ENCODE peak calls at places on chromosomes 7 and 10, in six cellular contexts. One of them, this sample, is unnamed.

GRCh38 chr10:103493911-103494877 is 689 bp downstream of the NEURL1 start:
- DNase-seq in progenitor cell of endocrine pancreas: no peak
- DNase-seq in tibial nerve: no peak
- DNase-seq in cardiac muscle cell: peak; percentile 30
- DNase-seq in neural progenitor cell: peak; percentile 57
- DNase-seq in Calu3: no peak
- DNase-seq in this sample: no peak

GRCh38 chr7:7272294-7272693 is 90.0 kb downstream of the C1GALT1 start:
- DNase-seq in progenitor cell of endocrine pancreas: no peak
- DNase-seq in tibial nerve: no peak
- DNase-seq in cardiac muscle cell: no peak
- DNase-seq in neural progenitor cell: no peak
- DNase-seq in Calu3: no peak
- DNase-seq in this sample: no peak

GRCh38 chr10:1454428-1454827 is 282.9 kb downstream of the ADARB2 start:
- DNase-seq in progenitor cell of endocrine pancreas: no peak
- DNase-seq in tibial nerve: no peak
- DNase-seq in cardiac muscle cell: no peak
- DNase-seq in neural progenitor cell: no peak
- DNase-seq in Calu3: no peak
- DNase-seq in this sample: no peak

GRCh38 chr10:44192435-44192834 is 192.5 kb downstream of the CXCL12 start:
- DNase-seq in progenitor cell of endocrine pancreas: no peak
- DNase-seq in tibial nerve: no peak
- DNase-seq in cardiac muscle cell: no peak
- DNase-seq in neural progenitor cell: no peak
- DNase-seq in Calu3: no peak
- DNase-seq in this sample: no peak

GRCh38 chr10:98391578-98391991 is 23.4 kb downstream of the PYROXD2 start:
- DNase-seq in progenitor cell of endocrine pancreas: no peak
- DNase-seq in tibial nerve: peak; percentile 45
- DNase-seq in cardiac muscle cell: no peak
- DNase-seq in neural progenitor cell: no peak
- DNase-seq in Calu3: no peak
- DNase-seq in this sample: no peak

GRCh38 chr7:105000927-105001336 is 13.1 kb upstream of the KMT2E start:
- DNase-seq in progenitor cell of endocrine pancreas: no peak
- DNase-seq in tibial nerve: no peak
- DNase-seq in cardiac muscle cell: no peak
- DNase-seq in neural progenitor cell: no peak
- DNase-seq in Calu3: no peak
- DNase-seq in this sample: no peak

GRCh38 chr7:26040085-26040484 is 111.9 kb upstream of the NFE2L3 start:
- DNase-seq in progenitor cell of endocrine pancreas: no peak
- DNase-seq in tibial nerve: no peak
- DNase-seq in cardiac muscle cell: no peak
- DNase-seq in neural progenitor cell: no peak
- DNase-seq in Calu3: no peak
- DNase-seq in this sample: no peak

GRCh38 chr10:97782455-97783228 is 10.8 kb upstream of the SFRP5 start:
- DNase-seq in progenitor cell of endocrine pancreas: no peak
- DNase-seq in tibial nerve: no peak
- DNase-seq in cardiac muscle cell: peak; percentile 57
- DNase-seq in neural progenitor cell: no peak
- DNase-seq in Calu3: no peak
- DNase-seq in this sample: no peak

GRCh38 chr7:127702253-127702652 is 50.3 kb downstream of the SND1 start:
- DNase-seq in progenitor cell of endocrine pancreas: no peak
- DNase-seq in tibial nerve: no peak
- DNase-seq in cardiac muscle cell: no peak
- DNase-seq in neural progenitor cell: no peak
- DNase-seq in Calu3: no peak
- DNase-seq in this sample: no peak

GRCh38 chr7:113128028-113128427 is 9.7 kb upstream of the SMIM30 start:
- DNase-seq in progenitor cell of endocrine pancreas: no peak
- DNase-seq in tibial nerve: no peak
- DNase-seq in cardiac muscle cell: no peak
- DNase-seq in neural progenitor cell: no peak
- DNase-seq in Calu3: no peak
- DNase-seq in this sample: no peak

GRCh38 chr10:110511734-110512449 is 14.2 kb downstream of the DUSP5 start:
- DNase-seq in progenitor cell of endocrine pancreas: no peak
- DNase-seq in tibial nerve: no peak
- DNase-seq in cardiac muscle cell: no peak
- DNase-seq in neural progenitor cell: no peak
- DNase-seq in Calu3: no peak
- DNase-seq in this sample: no peak

GRCh38 chr7:13042605-13043236 is 355.3 kb downstream of the ARL4A start:
- DNase-seq in progenitor cell of endocrine pancreas: no peak
- DNase-seq in tibial nerve: no peak
- DNase-seq in cardiac muscle cell: no peak
- DNase-seq in neural progenitor cell: no peak
- DNase-seq in Calu3: no peak
- DNase-seq in this sample: no peak

GRCh38 chr10:51086695-51087094 is 12.4 kb downstream of the PRKG1 start:
- DNase-seq in progenitor cell of endocrine pancreas: no peak
- DNase-seq in tibial nerve: no peak
- DNase-seq in cardiac muscle cell: no peak
- DNase-seq in neural progenitor cell: no peak
- DNase-seq in Calu3: no peak
- DNase-seq in this sample: no peak

GRCh38 chr7:66336760-66337159 is 131.6 kb downstream of the TPST1 start:
- DNase-seq in progenitor cell of endocrine pancreas: no peak
- DNase-seq in tibial nerve: no peak
- DNase-seq in cardiac muscle cell: no peak
- DNase-seq in neural progenitor cell: no peak
- DNase-seq in Calu3: no peak
- DNase-seq in this sample: no peak

GRCh38 chr10:124689911-124690498 is 54.2 kb downstream of the FAM53B start:
- DNase-seq in progenitor cell of endocrine pancreas: no peak
- DNase-seq in tibial nerve: no peak
- DNase-seq in cardiac muscle cell: no peak
- DNase-seq in neural progenitor cell: no peak
- DNase-seq in Calu3: no peak
- DNase-seq in this sample: no peak

GRCh38 chr7:2698581-2699288 is 10.7 kb downstream of the AMZ1 start:
- DNase-seq in progenitor cell of endocrine pancreas: no peak
- DNase-seq in tibial nerve: no peak
- DNase-seq in cardiac muscle cell: no peak
- DNase-seq in neural progenitor cell: no peak
- DNase-seq in Calu3: no peak
- DNase-seq in this sample: no peak

GRCh38 chr7:17674956-17675300 is 265.4 kb downstream of the SNX13 start:
- DNase-seq in progenitor cell of endocrine pancreas: no peak
- DNase-seq in tibial nerve: no peak
- DNase-seq in cardiac muscle cell: no peak
- DNase-seq in neural progenitor cell: no peak
- DNase-seq in Calu3: no peak
- DNase-seq in this sample: no peak

GRCh38 chr10:106619353-106619752 is 545.2 kb downstream of the SORCS1 start:
- DNase-seq in progenitor cell of endocrine pancreas: no peak
- DNase-seq in tibial nerve: peak; percentile 35
- DNase-seq in cardiac muscle cell: no peak
- DNase-seq in neural progenitor cell: no peak
- DNase-seq in Calu3: no peak
- DNase-seq in this sample: no peak

GRCh38 chr7:131370523-131370968 is 42.9 kb downstream of the MKLN1 start:
- DNase-seq in progenitor cell of endocrine pancreas: no peak
- DNase-seq in tibial nerve: no peak
- DNase-seq in cardiac muscle cell: no peak
- DNase-seq in neural progenitor cell: peak; percentile 21
- DNase-seq in Calu3: no peak
- DNase-seq in this sample: no peak

GRCh38 chr7:101185258-101185839 is 5.3 kb upstream of the NAT16 start:
- DNase-seq in progenitor cell of endocrine pancreas: no peak
- DNase-seq in tibial nerve: no peak
- DNase-seq in cardiac muscle cell: no peak
- DNase-seq in neural progenitor cell: no peak
- DNase-seq in Calu3: no peak
- DNase-seq in this sample: no peak

GRCh38 chr10:123144697-123145541 is 3.0 kb upstream of the HMX2 start:
- DNase-seq in progenitor cell of endocrine pancreas: no peak
- DNase-seq in tibial nerve: no peak
- DNase-seq in cardiac muscle cell: no peak
- DNase-seq in neural progenitor cell: peak; percentile 55
- DNase-seq in Calu3: no peak
- DNase-seq in this sample: no peak
- TF ChIP-seq CTCF in progenitor cell of endocrine pancreas: no peak
- TF ChIP-seq CTCF in tibial nerve: no peak
- TF ChIP-seq CTCF in cardiac muscle cell: peak; percentile 12
- TF ChIP-seq CTCF in neural progenitor cell: peak; percentile 19
- TF ChIP-seq CTCF in Calu3: no peak
- TF ChIP-seq CTCF in this sample: no peak

DNA sequence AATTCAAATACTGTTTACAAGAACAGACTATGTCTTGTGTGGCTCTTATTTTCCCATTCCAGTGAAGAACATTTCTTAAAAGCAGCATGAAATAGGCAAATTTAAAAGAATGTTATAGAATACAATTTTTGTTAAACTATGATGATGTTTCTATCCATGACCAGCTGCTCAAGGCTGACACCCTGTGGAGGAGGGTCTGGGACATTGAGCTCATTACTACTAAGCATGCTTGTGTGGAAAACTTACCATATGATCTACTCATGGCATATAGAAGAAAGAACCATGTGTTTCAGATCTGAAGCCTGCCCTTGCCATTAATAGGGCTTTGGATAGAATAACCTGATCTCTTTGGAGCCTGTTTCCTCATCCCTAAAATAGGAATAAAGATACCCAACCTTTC is 125.0 kb downstream of the FOXP2 start:
- DNase-seq in progenitor cell of endocrine pancreas: no peak
- DNase-seq in tibial nerve: peak; percentile 7
- DNase-seq in cardiac muscle cell: peak; percentile 51
- DNase-seq in neural progenitor cell: peak; percentile 20
- DNase-seq in Calu3: peak; percentile 46
- DNase-seq in this sample: no peak
- TF ChIP-seq CTCF in progenitor cell of endocrine pancreas: peak; percentile 44
- TF ChIP-seq CTCF in tibial nerve: no peak
- TF ChIP-seq CTCF in cardiac muscle cell: peak; percentile 72
- TF ChIP-seq CTCF in neural progenitor cell: peak; percentile 36
- TF ChIP-seq CTCF in Calu3: no peak
- TF ChIP-seq CTCF in this sample: peak; percentile 41

DNA sequence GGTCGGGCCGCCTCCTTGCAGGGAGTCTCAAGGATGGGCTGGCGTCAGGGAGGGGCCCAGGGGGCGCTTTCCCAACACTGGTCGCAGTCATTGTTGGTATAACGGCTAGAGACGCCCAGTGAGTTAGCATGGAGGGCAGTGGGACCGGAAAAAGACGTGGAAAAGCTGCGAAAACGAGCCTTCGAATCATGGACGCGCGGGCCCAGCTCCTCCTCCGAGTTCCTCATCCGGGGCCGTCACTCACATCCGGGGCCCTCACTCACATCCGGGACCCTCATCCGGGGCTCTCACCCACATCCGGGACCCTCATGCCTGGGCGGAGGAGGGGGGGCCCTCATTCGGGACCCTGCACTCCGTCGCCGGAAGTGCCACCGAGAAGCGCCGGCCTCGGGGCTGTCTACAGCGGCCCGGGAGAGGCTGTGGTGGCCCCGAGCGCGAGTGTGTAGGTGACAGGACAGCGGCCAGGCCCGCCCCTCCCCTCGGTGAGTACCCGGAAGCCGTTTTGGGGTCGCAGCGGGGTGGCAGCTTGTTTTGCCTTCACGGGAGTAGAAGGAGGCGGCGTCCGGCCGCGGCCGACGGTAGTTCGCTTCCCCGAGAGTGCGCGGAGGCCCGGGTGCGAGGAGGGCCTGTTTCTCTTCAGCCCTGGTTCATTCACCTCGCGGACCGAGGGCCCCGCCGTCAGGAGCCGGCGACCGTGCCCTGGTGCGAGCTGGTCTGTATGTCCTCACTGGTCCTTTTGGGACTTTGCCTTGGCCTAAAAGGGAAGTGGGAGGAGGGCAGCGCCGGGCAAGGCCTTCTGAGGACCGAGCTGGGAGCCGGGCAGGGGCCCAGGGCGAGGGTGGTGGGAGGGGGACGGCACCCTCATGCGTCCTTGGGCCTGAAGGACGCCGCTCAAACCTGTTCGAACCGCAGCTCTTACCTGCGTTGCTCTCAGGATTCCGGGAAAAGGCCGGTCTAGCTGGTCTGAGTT is at the start of gene ZNF655:
- DNase-seq in progenitor cell of endocrine pancreas: peak; percentile 94
- DNase-seq in tibial nerve: peak; percentile 89
- DNase-seq in cardiac muscle cell: peak; percentile 96
- DNase-seq in neural progenitor cell: peak; percentile 96
- DNase-seq in Calu3: no peak
- DNase-seq in this sample: peak; percentile 94
- TF ChIP-seq CTCF in progenitor cell of endocrine pancreas: no peak
- TF ChIP-seq CTCF in tibial nerve: peak; percentile 21
- TF ChIP-seq CTCF in cardiac muscle cell: no peak
- TF ChIP-seq CTCF in neural progenitor cell: no peak
- TF ChIP-seq CTCF in Calu3: no peak
- TF ChIP-seq CTCF in this sample: no peak

GRCh38 chr10:128900456-128900855 is 566.6 kb upstream of the MGMT start:
- DNase-seq in progenitor cell of endocrine pancreas: no peak
- DNase-seq in tibial nerve: no peak
- DNase-seq in cardiac muscle cell: no peak
- DNase-seq in neural progenitor cell: no peak
- DNase-seq in Calu3: no peak
- DNase-seq in this sample: no peak

GRCh38 chr10:128898916-128899195 is 568.2 kb upstream of the MGMT start:
- DNase-seq in progenitor cell of endocrine pancreas: no peak
- DNase-seq in tibial nerve: no peak
- DNase-seq in cardiac muscle cell: no peak
- DNase-seq in neural progenitor cell: no peak
- DNase-seq in Calu3: no peak
- DNase-seq in this sample: no peak

GRCh38 chr10:128898133-128898915 is 568.7 kb upstream of the MGMT start:
- DNase-seq in progenitor cell of endocrine pancreas: no peak
- DNase-seq in tibial nerve: no peak
- DNase-seq in cardiac muscle cell: no peak
- DNase-seq in neural progenitor cell: peak; percentile 27
- DNase-seq in Calu3: no peak
- DNase-seq in this sample: no peak

GRCh38 chr10:128897414-128897928 is 569.6 kb upstream of the MGMT start:
- DNase-seq in progenitor cell of endocrine pancreas: no peak
- DNase-seq in tibial nerve: no peak
- DNase-seq in cardiac muscle cell: no peak
- DNase-seq in neural progenitor cell: peak; percentile 51
- DNase-seq in Calu3: no peak
- DNase-seq in this sample: no peak

DNA sequence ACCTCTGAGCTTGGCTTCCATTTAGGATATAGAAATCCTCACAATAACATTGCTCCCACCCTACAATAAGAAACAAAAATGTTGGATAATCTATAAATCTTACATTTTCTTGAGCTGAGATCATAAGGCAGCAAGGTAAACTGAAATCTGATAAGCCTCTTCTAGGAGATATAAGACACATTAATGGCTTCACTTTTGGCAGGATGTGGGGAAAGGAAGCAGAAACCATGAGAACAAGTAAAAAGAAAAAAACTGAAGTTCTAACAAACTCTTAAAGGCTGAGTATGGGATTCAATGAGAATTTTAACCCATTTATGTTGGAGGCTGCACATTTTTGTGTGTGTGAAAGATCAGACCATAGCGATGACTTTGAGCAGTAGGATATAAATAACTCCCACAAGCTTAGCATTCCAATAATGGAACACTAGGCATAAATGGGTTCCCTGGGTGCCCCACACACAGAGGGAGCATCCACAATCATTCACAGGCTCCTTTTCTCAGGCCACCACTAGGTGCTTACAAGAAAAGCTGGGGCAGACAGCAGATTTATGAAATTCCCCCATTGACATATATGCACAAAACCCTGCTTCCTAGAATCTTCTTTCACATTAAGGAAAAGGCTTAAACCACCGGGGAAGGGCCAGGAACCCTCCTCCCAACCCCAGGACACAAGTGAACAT is 564.9 kb upstream of the MGMT start:
- DNase-seq in progenitor cell of endocrine pancreas: no peak
- DNase-seq in tibial nerve: no peak
- DNase-seq in cardiac muscle cell: no peak
- DNase-seq in neural progenitor cell: no peak
- DNase-seq in Calu3: no peak
- DNase-seq in this sample: no peak
- TF ChIP-seq CTCF in progenitor cell of endocrine pancreas: no peak
- TF ChIP-seq CTCF in tibial nerve: no peak
- TF ChIP-seq CTCF in cardiac muscle cell: no peak
- TF ChIP-seq CTCF in neural progenitor cell: no peak
- TF ChIP-seq CTCF in Calu3: no peak
- TF ChIP-seq CTCF in this sample: no peak